ENCODE peak calls at places on chromosomes 7 and 10, in five cellular contexts. U is transverse colon, I is PC-9, K is WERI-Rb-1, Z is breast epithelium. P is an unnamed sample.

GRCh38 chr7:116977172-116977571 is 23.9 kb downstream of the ST7 start:
- DNase-seq in K (no peak), Z (no peak), I (no peak), U (no peak), P (no peak)

GRCh38 chr7:29723599-29723998 is 82.7 kb upstream of the WIPF3 start:
- DNase-seq in Z (no peak), U (no peak), I (no peak), K (no peak), P (no peak)

GRCh38 chr10:20536381-20536780 is 360.7 kb downstream of the NEBL start:
- DNase-seq in K (no peak), U (no peak), I (no peak), Z (no peak), P (no peak)

GRCh38 chr7:20742913-20743312 is 43.8 kb downstream of the SP8 start:
- DNase-seq in Z (no peak), U (no peak), K (no peak), I (no peak), P (no peak)

GRCh38 chr7:132075573-132075972 is 500.7 kb downstream of the PLXNA4 start:
- DNase-seq in K (peak; percentile 58), I (no peak), U (peak; percentile 20), Z (no peak), P (peak; percentile 8)

GRCh38 chr7:134394046-134394445 is 64.9 kb downstream of the AKR1B1 start:
- DNase-seq in I (no peak), K (no peak), U (no peak), Z (no peak), P (no peak)

GRCh38 chr7:34096135-34096775 is 190.9 kb downstream of the BMPER start:
- DNase-seq in I (no peak), U (peak; percentile 30), K (no peak), Z (peak; percentile 21), P (no peak)

GRCh38 chr7:44131173-44132009 is 8.0 kb upstream of the POLD2 start:
- DNase-seq in I (peak; percentile 73), K (peak; percentile 79), Z (no peak), U (no peak), P (peak; percentile 60)

GRCh38 chr10:102656791-102657371 is 12.6 kb downstream of the TRIM8 start:
- DNase-seq in U (no peak), Z (no peak), K (no peak), I (no peak), P (no peak)

GRCh38 chr10:82150123-82150900 is 275.3 kb downstream of the NRG3 start:
- DNase-seq in K (peak; percentile 79), Z (no peak), I (no peak), U (peak; percentile 20), P (no peak)

GRCh38 chr7:139699640-139700504 is 77.9 kb downstream of the HIPK2 start:
- DNase-seq in K (peak; percentile 25), Z (no peak), U (no peak), I (no peak), P (no peak)

GRCh38 chr7:142461437-142461836 is 203.6 kb upstream of the PRSS58 start:
- DNase-seq in Z (no peak), U (no peak), K (no peak), I (no peak), P (no peak)

GRCh38 chr10:86341361-86341811 is 25.2 kb downstream of the GRID1 start:
- DNase-seq in U (no peak), Z (no peak), K (no peak), I (no peak), P (no peak)

GRCh38 chr10:121355161-121355560 is 243.1 kb downstream of the FGFR2 start:
- DNase-seq in Z (no peak), U (no peak), I (no peak), K (no peak), P (no peak)

GRCh38 chr7:888081-889024 is 12.0 kb downstream of the GET4 start:
- DNase-seq in I (no peak), Z (no peak), K (no peak), U (no peak), P (no peak)

GRCh38 chr7:90825779-90826178 is 229.7 kb downstream of the CDK14 start:
- DNase-seq in U (no peak), K (no peak), I (no peak), Z (no peak), P (no peak)

GRCh38 chr10:26978531-26978930 is 117.8 kb upstream of the ABI1 start:
- DNase-seq in Z (no peak), U (no peak), K (no peak), I (no peak), P (no peak)

GRCh38 chr7:100626530-100627237 is 14.3 kb downstream of the MOSPD3 start:
- DNase-seq in K (no peak), I (peak; percentile 62), U (peak; percentile 93), Z (peak; percentile 66), P (peak; percentile 84)
- H3K4me3 ChIP-seq in K (no peak overlapping the region), I (peak overlapping the region; percentile 62), U (peak overlapping the region; percentile 12), Z (peak overlapping the region; percentile 44), P (peak overlapping the region; percentile 23)

DNA sequence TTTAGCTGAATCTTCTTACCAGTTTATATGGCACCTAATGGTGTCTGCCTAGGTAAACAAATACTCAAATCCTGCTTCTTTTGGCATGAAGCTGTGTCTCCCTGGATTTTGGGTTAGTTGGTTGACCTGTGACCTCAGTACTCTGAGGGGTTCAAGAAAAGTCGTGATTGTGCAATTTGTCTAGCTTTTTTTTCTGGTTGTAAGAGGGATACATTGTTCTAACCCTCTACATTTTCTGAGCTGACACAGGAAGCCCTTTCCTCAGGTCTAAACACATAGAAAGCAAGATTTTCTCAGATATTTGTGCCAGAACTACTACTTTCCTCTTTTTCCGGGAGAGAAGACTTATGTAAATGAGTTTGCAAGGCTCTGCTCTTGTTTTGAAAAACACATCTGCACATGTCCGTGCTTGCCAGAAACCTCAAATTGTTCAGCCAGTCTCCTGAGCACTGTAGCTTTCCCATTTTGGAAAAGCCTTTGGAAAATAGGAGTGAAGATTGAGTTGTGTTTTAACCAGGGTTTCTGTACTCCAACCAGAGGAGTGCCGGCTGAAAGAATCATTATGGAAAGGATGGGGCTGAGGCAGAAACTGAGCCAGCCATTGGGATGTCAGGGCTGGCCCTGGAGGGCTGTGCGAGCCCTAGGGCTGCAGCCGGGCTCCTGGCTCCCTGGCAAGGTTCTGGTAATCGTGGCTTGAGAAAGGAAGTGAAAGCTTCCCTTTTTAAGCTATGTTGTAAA is 31.3 kb upstream of the CXCL12 start:
- DNase-seq in U (no peak), Z (no peak), I (no peak), K (no peak), P (no peak)
- H3K4me3 ChIP-seq in U (no peak overlapping the region), Z (no peak overlapping the region), I (no peak overlapping the region), K (no peak overlapping the region), P (no peak overlapping the region)

DNA sequence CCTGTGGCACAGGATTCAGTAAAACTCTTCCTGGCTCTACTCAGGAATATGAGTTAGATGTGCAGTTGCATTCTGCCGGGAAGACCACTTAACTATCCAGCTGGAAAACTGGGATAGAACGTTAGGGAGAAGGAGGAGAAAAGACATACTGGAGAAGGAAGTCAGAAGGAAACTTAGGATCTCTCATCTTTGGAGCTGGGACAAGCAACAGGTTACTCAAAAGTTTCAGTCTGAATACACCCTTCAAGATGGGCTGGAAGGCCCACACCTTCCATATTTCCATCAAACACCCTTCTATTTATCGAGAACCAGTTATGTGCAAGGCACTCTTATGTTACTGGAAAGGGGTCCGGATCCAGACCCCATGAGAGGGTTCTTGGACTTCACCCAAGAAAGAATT is 440.4 kb upstream of the NRP1 start:
- DNase-seq in Z (no peak), I (no peak), U (no peak), K (no peak), P (no peak)
- H3K4me3 ChIP-seq in Z (no peak overlapping the region), I (no peak overlapping the region), U (no peak overlapping the region), K (no peak overlapping the region), P (no peak overlapping the region)

GRCh38 chr7:79785556-79785955 is 332.1 kb upstream of the MAGI2 start:
- DNase-seq in I (no peak), K (no peak), U (no peak), Z (no peak), P (no peak)
- H3K4me3 ChIP-seq in I (no peak overlapping the region), K (no peak overlapping the region), U (no peak overlapping the region), Z (no peak overlapping the region), P (no peak overlapping the region)

GRCh38 chr10:123519861-123520260 is 146.3 kb upstream of the GPR26 start:
- DNase-seq in U (no peak), I (no peak), K (no peak), Z (no peak), P (no peak)

GRCh38 chr10:123521076-123521475 is 145.1 kb upstream of the GPR26 start:
- DNase-seq in U (no peak), Z (peak; percentile 11), I (no peak), K (no peak), P (no peak)

GRCh38 chr10:123517901-123518300 is 148.3 kb upstream of the GPR26 start:
- DNase-seq in U (no peak), I (no peak), Z (no peak), K (no peak), P (no peak)

GRCh38 chr10:123517376-123517775 is 148.8 kb upstream of the GPR26 start:
- DNase-seq in U (no peak), K (no peak), I (no peak), Z (no peak), P (no peak)

GRCh38 chr10:123518765-123519164 is 147.4 kb upstream of the GPR26 start:
- DNase-seq in U (no peak), I (no peak), Z (no peak), K (no peak), P (no peak)
- H3K4me3 ChIP-seq in U (no peak overlapping the region), I (no peak overlapping the region), Z (no peak overlapping the region), K (no peak overlapping the region), P (no peak overlapping the region)

GRCh38 chr10:96655577-96656213 is 64.6 kb downstream of the PIK3AP1 start:
- DNase-seq in U (no peak), I (no peak), K (no peak), Z (no peak), P (no peak)
- H3K4me3 ChIP-seq in U (no peak overlapping the region), I (no peak overlapping the region), K (no peak overlapping the region), Z (no peak overlapping the region), P (no peak overlapping the region)

DNA sequence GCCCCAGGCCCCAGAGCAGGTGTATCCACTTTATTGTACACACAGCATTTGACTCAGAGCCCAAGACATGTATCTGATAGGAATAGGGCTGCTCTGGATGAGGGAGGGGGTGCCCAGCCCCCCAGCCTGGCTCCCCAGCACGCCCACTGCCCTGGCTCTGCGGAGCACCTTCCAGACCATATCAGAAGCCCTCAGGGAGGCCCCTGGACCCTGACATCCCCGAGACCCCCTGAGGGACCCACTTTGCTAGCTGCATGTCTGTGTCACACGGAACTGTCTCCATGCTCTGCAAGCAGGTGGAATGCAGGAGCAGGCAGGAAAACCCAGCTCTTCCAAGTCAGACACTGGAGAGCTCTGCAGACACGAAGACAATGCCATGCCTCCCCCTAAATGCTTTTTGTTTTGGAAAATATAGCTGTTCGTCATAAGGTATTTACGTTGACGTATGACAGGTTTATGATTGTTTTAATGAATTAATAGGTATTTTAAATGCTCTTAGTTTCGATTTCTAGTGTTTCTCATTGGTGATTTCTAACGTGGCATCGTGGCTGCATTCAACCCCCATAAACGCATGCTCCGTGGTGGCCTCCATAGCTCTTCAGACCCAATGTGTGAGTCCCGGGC is 92.8 kb upstream of the INSIG1 start:
- DNase-seq in U (no peak), K (no peak), I (no peak), Z (no peak), P (no peak)
- H3K4me3 ChIP-seq in U (no peak overlapping the region), K (no peak overlapping the region), I (peak overlapping the region; percentile 53), Z (peak overlapping the region; percentile 37), P (no peak overlapping the region)

P was measured in small intestine.